ENCODE peak calls at places on chromosomes 4 and X, in eight cellular contexts. S is fibroblast of villous mesenchyme; N is stomach; X is fibroblast of lung; J is hepatocyte; R is OCI-LY7; G is naive thymus-derived CD4-positive, alpha-beta T cell; P is GM06990. Y is an unnamed sample.

GRCh38 chr4:140130677-140131076 is 23.3 kb downstream of the MAML3 start:
- DNase-seq in S (peak; percentile 47), N (no peak), X (peak; percentile 91), J (no peak), R (no peak), G (no peak), P (no peak), Y (no peak)

GRCh38 chrX:71941771-71942170 is 31.1 kb downstream of the NHSL2 start:
- DNase-seq in S (peak; percentile 65), N (no peak), X (peak; percentile 86), J (peak; percentile 49), R (no peak), G (no peak), P (no peak), Y (no peak)

GRCh38 chr4:121185960-121186359 is 21.8 kb upstream of the TNIP3 start:
- DNase-seq in S (no peak), N (no peak), X (no peak), J (no peak), R (no peak), G (no peak), P (peak; percentile 9), Y (no peak)

GRCh38 chr4:14410469-14410868 is 591.8 kb upstream of the CPEB2 start:
- DNase-seq in S (no peak), N (no peak), X (no peak), J (no peak), R (no peak), G (no peak), P (no peak), Y (no peak)

GRCh38 chrX:152892999-152893605 is 4.8 kb upstream of the ZNF185 start:
- DNase-seq in S (no peak), N (no peak), X (no peak), J (no peak), R (no peak), G (no peak), P (no peak), Y (no peak)

GRCh38 chr4:150242820-150243458 is 164.7 kb downstream of the DCLK2 start:
- DNase-seq in S (peak; percentile 55), N (no peak), X (no peak), J (peak; percentile 48), R (peak; percentile 21), G (no peak), P (no peak), Y (no peak)

GRCh38 chrX:17161991-17162390 is 213.0 kb upstream of the NHS start:
- DNase-seq in S (no peak), N (no peak), X (no peak), J (no peak), R (no peak), G (no peak), P (no peak), Y (no peak)

GRCh38 chr4:155960522-155960921 is 6.9 kb upstream of the CTSO start:
- DNase-seq in S (peak; percentile 35), N (no peak), X (peak; percentile 65), J (no peak), R (no peak), G (no peak), P (no peak), Y (no peak)

GRCh38 chr4:26288308-26288982 is 32.4 kb upstream of the RBPJ start:
- DNase-seq in S (peak; percentile 53), N (no peak), X (peak; percentile 55), J (no peak), R (no peak), G (no peak), P (peak; percentile 60), Y (peak; percentile 80)

GRCh38 chr4:109389367-109390118 is 44.1 kb upstream of the SEC24B start:
- DNase-seq in S (no peak), N (no peak), X (no peak), J (peak; percentile 11), R (peak; percentile 44), G (no peak), P (no peak), Y (no peak)

GRCh38 chr4:67158669-67159068 is 386.6 kb downstream of the CENPC start:
- DNase-seq in S (no peak), N (no peak), X (no peak), J (no peak), R (no peak), G (no peak), P (no peak), Y (no peak)

GRCh38 chr4:141652161-141652778 is 15.9 kb downstream of the IL15 start:
- DNase-seq in S (peak; percentile 86), N (no peak), X (peak; percentile 93), J (peak; percentile 14), R (no peak), G (no peak), P (no peak), Y (no peak)

GRCh38 chr4:186746581-186746980 is 22.9 kb upstream of the FAT1 start:
- DNase-seq in S (peak; percentile 44), N (no peak), X (peak; percentile 32), J (no peak), R (no peak), G (no peak), P (no peak), Y (no peak)

GRCh38 chrX:49192722-49193328 is 6.7 kb upstream of the PRICKLE3 start:
- DNase-seq in S (no peak), N (no peak), X (peak; percentile 16), J (no peak), R (peak; percentile 49), G (peak; percentile 27), P (no peak), Y (peak; percentile 42)

GRCh38 chr4:82797591-82798081 is 960 bp downstream of the SCD5 start:
- DNase-seq in S (peak; percentile 38), N (no peak), X (peak; percentile 61), J (no peak), R (no peak), G (no peak), P (peak; percentile 30), Y (no peak)
- H3K4me3 ChIP-seq in S (peak overlapping the region; percentile 72), N (peak overlapping the region; percentile 89), X (peak overlapping the region; percentile 63), J (peak overlapping the region; percentile 88), R (no peak overlapping the region), G (no peak overlapping the region), P (peak overlapping the region; percentile 63), Y (peak overlapping the region; percentile 73)

GRCh38 chrX:154008521-154008920 is 11.2 kb downstream of the IRAK1 start:
- DNase-seq in S (no peak), N (no peak), X (no peak), J (no peak), R (no peak), G (no peak), P (no peak), Y (no peak)

GRCh38 chrX:154010330-154011087 is 9.2 kb downstream of the IRAK1 start:
- DNase-seq in S (peak; percentile 60), N (no peak), X (no peak), J (peak; percentile 52), R (no peak), G (no peak), P (no peak), Y (no peak)

GRCh38 chrX:154011376-154012335 is 8.0 kb downstream of the IRAK1 start:
- DNase-seq in S (no peak), N (no peak), X (no peak), J (no peak), R (no peak), G (no peak), P (no peak), Y (no peak)

GRCh38 chrX:154004315-154004714 is 15.4 kb downstream of the IRAK1 start:
- DNase-seq in S (no peak), N (no peak), X (no peak), J (no peak), R (no peak), G (no peak), P (no peak), Y (no peak)

DNA sequence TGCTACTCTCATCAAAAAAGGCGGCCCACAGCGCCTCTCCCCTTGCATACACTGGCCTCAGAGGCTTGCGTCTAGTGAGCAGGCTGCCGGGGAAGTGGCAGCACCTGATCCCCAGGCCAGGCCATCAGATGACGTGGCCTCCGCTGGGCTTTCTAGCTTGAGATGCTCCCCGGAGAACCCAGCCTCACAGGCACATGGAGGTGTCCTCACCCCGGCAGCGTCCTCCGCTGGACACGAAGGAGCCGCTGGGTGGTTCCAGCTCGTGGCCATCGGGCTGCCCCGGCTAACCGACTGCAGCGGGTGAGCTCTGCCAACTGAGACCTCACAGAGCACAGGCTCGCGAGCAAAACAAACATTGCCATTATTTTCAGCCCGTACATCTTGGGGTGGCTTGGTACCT is 12.7 kb downstream of the IRAK1 start:
- DNase-seq in S (no peak), N (no peak), X (no peak), J (no peak), R (no peak), G (no peak), P (no peak), Y (no peak)
- H3K4me3 ChIP-seq in S (no peak overlapping the region), N (no peak overlapping the region), X (no peak overlapping the region), J (no peak overlapping the region), R (no peak overlapping the region), G (no peak overlapping the region), P (no peak overlapping the region), Y (no peak overlapping the region)

GRCh38 chrX:40853004-40853815 is 117.9 kb upstream of the MED14 start:
- DNase-seq in S (no peak), N (no peak), X (no peak), J (no peak), R (no peak), G (no peak), P (no peak), Y (no peak)
- H3K4me3 ChIP-seq in S (no peak overlapping the region), N (no peak overlapping the region), X (no peak overlapping the region), J (no peak overlapping the region), R (no peak overlapping the region), G (no peak overlapping the region), P (no peak overlapping the region), Y (no peak overlapping the region)

GRCh38 chrX:39487166-39488006 is 610.4 kb downstream of the BCOR start:
- DNase-seq in S (no peak), N (no peak), X (no peak), J (no peak), R (no peak), G (no peak), P (no peak), Y (no peak)

GRCh38 chrX:39491548-39492297 is 606.0 kb downstream of the BCOR start:
- DNase-seq in S (no peak), N (no peak), X (no peak), J (peak; percentile 36), R (peak; percentile 11), G (peak; percentile 63), P (peak; percentile 42), Y (peak; percentile 63)

GRCh38 chrX:39497717-39498265 is 600.0 kb downstream of the BCOR start:
- DNase-seq in S (no peak), N (no peak), X (no peak), J (no peak), R (no peak), G (no peak), P (no peak), Y (no peak)

GRCh38 chrX:39493168-39493567 is 604.6 kb downstream of the BCOR start:
- DNase-seq in S (no peak), N (no peak), X (no peak), J (no peak), R (no peak), G (no peak), P (no peak), Y (no peak)

DNA sequence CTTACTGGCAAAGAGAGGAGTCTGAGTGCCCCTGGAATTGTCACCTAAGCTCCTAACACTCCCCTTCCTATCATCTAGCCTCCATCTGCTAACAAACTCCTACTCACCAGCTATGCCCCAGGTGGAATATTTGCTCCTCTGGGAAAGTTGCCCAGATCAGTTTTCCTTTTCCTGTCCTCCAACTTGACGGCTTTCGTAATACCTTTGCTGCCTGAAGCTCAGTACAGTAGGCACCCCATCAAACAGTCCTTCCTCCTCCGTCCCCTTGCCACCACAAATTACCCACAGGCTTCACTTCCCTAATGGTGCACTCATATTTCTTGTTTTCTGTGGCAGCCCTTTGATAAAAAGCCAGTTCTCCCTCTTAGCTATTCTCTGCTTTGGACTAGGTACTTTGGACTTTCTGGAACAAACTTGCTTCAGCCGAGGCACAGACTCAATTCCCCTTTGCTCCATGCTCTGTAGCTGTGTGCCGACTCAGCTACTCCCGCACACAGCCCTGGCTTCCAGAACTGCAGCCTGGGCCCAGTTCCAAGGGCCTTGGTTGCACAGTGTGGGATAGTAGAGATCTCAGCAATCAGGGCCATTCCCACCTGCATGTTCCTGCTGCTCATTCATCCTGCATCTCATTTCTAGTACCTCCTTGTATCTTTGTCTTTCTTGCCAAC is 605.1 kb downstream of the BCOR start:
- DNase-seq in S (no peak), N (no peak), X (no peak), J (peak; percentile 37), R (no peak), G (no peak), P (no peak), Y (no peak)
- H3K4me3 ChIP-seq in S (no peak overlapping the region), N (no peak overlapping the region), X (no peak overlapping the region), J (no peak overlapping the region), R (no peak overlapping the region), G (no peak overlapping the region), P (no peak overlapping the region), Y (no peak overlapping the region)